ENCODE peak calls at places on chromosomes 5 and 9, in five cellular contexts. C, M, G, J and X are unnamed samples.

GRCh38 chr5:113488645-113489184 is 462 bp upstream of the MCC start:
- DNase-seq in C (no peak), J (no peak), M (no peak), G (peak; percentile 29), X (no peak)

GRCh38 chr9:112898872-112899281 is 8.2 kb upstream of the SLC46A2 start:
- DNase-seq in G (peak; percentile 10), C (no peak), J (no peak), M (no peak), X (no peak)

GRCh38 chr9:107039546-107039945 is 176.6 kb downstream of the ZNF462 start:
- DNase-seq in J (no peak), M (peak; percentile 77), G (peak; percentile 51), C (no peak), X (peak; percentile 76)

GRCh38 chr9:77598510-77598909 is 49.6 kb downstream of the GNA14 start:
- DNase-seq in C (no peak), J (no peak), M (peak; percentile 35), G (peak; percentile 33), X (no peak)

GRCh38 chr5:178312900-178313299 is 80.3 kb upstream of the PHYKPL start:
- DNase-seq in C (no peak), J (no peak), M (no peak), G (no peak), X (no peak)

GRCh38 chr5:10474521-10475075 is 32.9 kb downstream of the ROPN1L start:
- DNase-seq in C (no peak), G (peak; percentile 76), J (no peak), M (peak; percentile 71), X (no peak)

GRCh38 chr5:127648997-127649550 is at the start of gene CTXN3:
- DNase-seq in C (no peak), J (no peak), M (no peak), G (no peak), X (peak; percentile 91)

GRCh38 chr9:120949290-120949689 is 22.7 kb upstream of the TRAF1 start:
- DNase-seq in G (no peak), C (no peak), M (no peak), J (no peak), X (no peak)

GRCh38 chr9:27801511-27801910 is 228.2 kb upstream of the C9orf72 start:
- DNase-seq in M (no peak), C (no peak), G (no peak), J (no peak), X (no peak)

GRCh38 chr5:138641547-138642298 is 66.5 kb upstream of the HSPA9 start:
- DNase-seq in G (peak; percentile 86), C (peak; percentile 41), J (peak; percentile 53), M (peak; percentile 65), X (peak; percentile 7)

GRCh38 chr9:120882935-120883607 is 6.1 kb upstream of the PHF19 start:
- DNase-seq in G (no peak), M (no peak), J (no peak), C (peak; percentile 51), X (no peak)